ENCODE peak calls at places on chromosomes 16 and 17, in five cellular contexts. U is A549, I is NB4, R is adrenal gland, X is GM12892. B is an unnamed sample.

GRCh38 chr16:2324296-2324859 is 16.1 kb downstream of the ABCA3 start:
- DNase-seq in U (no peak), R (no peak), X (no peak), I (no peak), B (no peak)

GRCh38 chr17:16923097-16923903 is 48.6 kb downstream of the TNFRSF13B start:
- DNase-seq in I (no peak), X (no peak), U (no peak), R (no peak), B (no peak)

GRCh38 chr17:36514856-36515255 is 19.8 kb downstream of the MYO19 start:
- DNase-seq in U (no peak), R (no peak), I (no peak), X (no peak), B (peak; percentile 55)

GRCh38 chr17:63275968-63276349 is 170.1 kb downstream of the CYB561 start:
- DNase-seq in R (no peak), X (no peak), I (peak; percentile 26), U (no peak), B (no peak)

GRCh38 chr17:82650723-82651122 is 2.5 kb upstream of the WDR45B start:
- DNase-seq in I (no peak), U (no peak), R (no peak), X (no peak), B (no peak)

GRCh38 chr17:81135503-81136283 is 29.6 kb upstream of the PVALEF start:
- DNase-seq in I (no peak), R (no peak), X (no peak), U (no peak), B (no peak)

GRCh38 chr17:34895388-34895787 is 65.9 kb downstream of the CCT6B start:
- DNase-seq in R (no peak), I (no peak), U (no peak), X (no peak), B (no peak)

GRCh38 chr17:27756467-27757371 is 43.6 kb downstream of the NOS2 start:
- DNase-seq in R (peak; percentile 70), U (peak; percentile 73), X (no peak), I (peak; percentile 66), B (no peak)

GRCh38 chr17:1110524-1110843 is 69.3 kb downstream of the ABR start:
- DNase-seq in X (no peak), U (no peak), I (peak; percentile 35), R (no peak), B (no peak)

GRCh38 chr16:78439646-78440045 is 340.2 kb downstream of the WWOX start:
- DNase-seq in U (no peak), R (no peak), I (no peak), X (no peak), B (no peak)

GRCh38 chr17:60817187-60817586 is 139.5 kb downstream of the BCAS3 start:
- DNase-seq in I (no peak), X (no peak), U (peak; percentile 45), R (no peak), B (no peak)

GRCh38 chr16:57893559-57894389 is 77.2 kb downstream of the CNGB1 start:
- DNase-seq in X (no peak), U (peak; percentile 96), R (no peak), I (peak; percentile 70), B (no peak)

DNA sequence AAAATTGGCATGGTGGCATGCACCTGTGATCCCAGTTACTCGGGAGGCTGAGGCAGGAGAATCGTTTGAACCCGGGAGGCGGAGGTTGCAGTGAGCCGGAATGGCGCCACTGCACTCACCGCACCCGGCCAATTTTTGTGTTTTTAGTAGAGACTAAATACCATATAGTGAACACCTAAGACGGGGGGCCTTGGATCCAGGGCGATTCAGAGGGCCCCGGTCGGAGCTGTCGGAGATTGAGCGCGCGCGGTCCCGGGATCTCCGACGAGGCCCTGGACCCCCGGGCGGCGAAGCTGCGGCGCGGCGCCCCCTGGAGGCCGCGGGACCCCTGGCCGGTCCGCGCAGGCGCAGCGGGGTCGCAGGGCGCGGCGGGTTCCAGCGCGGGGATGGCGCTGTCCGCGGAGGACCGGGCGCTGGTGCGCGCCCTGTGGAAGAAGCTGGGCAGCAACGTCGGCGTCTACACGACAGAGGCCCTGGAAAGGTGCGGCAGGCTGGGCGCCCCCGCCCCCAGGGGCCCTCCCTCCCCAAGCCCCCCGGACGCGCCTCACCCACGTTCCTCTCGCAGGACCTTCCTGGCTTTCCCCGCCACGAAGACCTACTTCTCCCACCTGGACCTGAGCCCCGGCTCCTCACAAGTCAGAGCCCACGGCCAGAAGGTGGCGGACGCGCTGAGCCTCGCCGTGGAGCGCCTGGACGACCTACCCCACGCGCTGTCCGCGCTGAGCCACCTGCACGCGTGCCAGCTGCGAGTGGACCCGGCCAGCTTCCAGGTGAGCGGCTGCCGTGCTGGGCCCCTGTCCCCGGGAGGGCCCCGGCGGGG is at the start of gene HBQ1:
- DNase-seq in R (peak; percentile 22), X (no peak), I (no peak), U (peak; percentile 51), B (no peak)
- TF ChIP-seq POLR2A in R (no peak), X (no peak), I (no peak), U (no peak), B (no peak)

DNA sequence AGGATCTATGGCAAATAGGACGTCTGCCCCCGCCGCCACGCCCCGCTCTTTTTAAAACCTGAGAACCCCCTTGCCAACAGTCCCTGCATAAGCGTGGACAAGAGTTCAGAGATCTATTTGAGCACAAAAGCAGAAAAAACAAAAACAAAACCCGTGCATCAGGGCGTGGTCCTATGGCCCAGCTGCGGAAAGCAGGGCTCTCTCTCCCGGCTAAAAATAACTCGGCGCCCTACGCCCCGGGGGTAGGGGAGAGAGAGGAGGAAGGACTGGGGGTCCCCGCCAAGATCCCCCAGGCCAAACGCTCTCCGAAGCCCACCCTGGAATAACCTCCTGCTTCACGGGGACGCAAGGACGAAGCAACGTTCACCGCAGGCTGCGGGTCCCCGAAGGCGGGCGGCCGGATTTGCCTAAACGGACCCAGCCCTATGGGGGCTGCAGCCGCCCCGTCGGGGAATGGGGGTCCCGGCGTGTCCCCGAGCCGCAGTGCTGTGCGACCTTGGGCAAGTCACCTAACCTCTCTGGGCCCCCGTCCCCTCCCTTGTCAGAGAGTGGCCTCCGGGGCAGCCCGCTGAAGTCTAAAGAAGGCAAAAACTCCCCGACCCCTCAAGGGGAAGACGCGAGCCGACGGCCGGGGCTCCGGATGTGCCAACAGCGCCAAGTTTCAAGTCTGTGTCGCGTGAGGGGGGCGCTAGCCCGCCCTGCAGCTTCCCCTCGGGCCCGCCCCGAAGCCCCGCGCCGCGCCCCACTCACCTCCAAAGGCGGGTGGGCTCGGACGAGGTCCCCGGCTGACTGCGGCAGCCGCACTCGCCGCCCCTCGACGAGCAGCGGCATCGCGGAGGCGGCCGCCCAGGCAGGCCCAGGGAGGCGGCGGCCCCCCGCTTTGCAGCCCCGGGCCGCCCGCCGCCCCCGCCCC is 477 bp downstream of the NTAN1 start:
- DNase-seq in R (peak; percentile 63), X (peak; percentile 65), I (peak; percentile 78), U (peak; percentile 19), B (no peak)
- TF ChIP-seq POLR2A in R (peak; percentile 22), X (no peak), I (no peak), U (peak; percentile 57), B (no peak)

DNA sequence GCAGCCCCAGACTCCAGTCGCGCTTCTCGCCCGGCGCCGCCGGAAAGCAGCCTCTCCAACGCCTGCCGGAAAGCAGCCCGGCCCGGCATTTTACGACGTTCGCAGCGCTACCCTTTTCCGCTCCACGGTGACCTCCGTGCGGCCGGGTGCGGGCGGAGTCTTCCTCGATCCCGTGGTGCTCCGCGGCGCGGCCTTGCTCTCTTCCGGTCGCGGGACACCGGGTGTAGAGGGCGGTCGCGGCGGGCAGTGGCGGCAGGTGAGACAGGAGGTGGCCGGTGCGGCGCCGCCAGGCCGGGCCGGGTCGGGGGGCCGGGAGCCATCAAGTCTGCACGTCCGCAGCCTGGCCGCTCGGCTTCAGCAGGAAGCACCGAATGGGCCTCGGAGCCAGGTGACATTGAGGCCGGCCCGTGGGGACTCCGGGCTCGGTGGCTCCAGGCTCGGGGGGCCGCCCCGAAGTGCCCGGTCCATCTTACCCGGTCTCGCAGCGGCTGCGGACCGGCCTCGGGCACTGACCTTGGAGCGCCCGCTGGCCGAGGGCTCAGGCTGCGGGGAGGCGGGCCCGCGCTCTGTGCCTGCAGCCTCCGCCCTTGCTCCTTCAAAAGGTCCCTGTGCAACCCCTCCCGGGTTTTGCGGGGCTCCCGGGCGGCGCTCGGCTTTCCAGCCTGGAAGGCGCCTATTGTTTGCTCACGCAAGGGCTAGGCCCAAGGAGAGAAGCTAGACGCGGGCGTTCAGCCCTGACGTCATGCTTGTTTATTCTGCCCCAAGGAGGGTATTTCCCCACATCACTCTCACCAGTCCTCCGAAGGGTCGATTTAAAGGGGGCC is at the start of the genes COX4I1 and EMC8:
- DNase-seq in R (peak; percentile 96), X (peak; percentile 93), I (peak; percentile 97), U (peak; percentile 95), B (no peak)
- TF ChIP-seq POLR2A in R (peak; percentile 68), X (peak; percentile 95), I (peak; percentile 82), U (peak; percentile 81), B (no peak)

GRCh38 chr16:15854906-15855703 is 1.7 kb downstream of the MYH11 start:
- DNase-seq in I (no peak), R (no peak), U (no peak), X (no peak), B (no peak)
- TF ChIP-seq POLR2A in I (no peak), R (no peak), U (no peak), X (no peak), B (no peak)